ENCODE peak calls at places on chromosomes 1 and 21, in four cellular contexts. M is kidney epithelial cell; O is mammary epithelial cell; C is stimulated activated CD4-positive, alpha-beta T cell treated with anti-CD3 and anti-CD28 coated beads, Interleukin-1b, Interleukin-23, amount 100 ng/mL, for 24 hours. F is an unnamed sample.

GRCh38 chr1:202959276-202959620 is 1.1 kb upstream of the ADIPOR1 start:
- DNase-seq in O (peak), C (no peak), M (peak), F (no peak)

GRCh38 chr1:58250587-58250948 is 296.0 kb downstream of the OMA1 start:
- DNase-seq in M (no peak), C (no peak), O (no peak), F (no peak)

GRCh38 chr1:243407284-243408018 is 151.6 kb downstream of the SDCCAG8 start:
- DNase-seq in C (no peak), M (no peak), O (peak), F (no peak)

GRCh38 chr1:232938926-232939325 is 11.5 kb upstream of the NTPCR start:
- DNase-seq in C (no peak), M (no peak), O (no peak), F (no peak)

GRCh38 chr1:229479660-229480399 is 28.3 kb downstream of the NUP133 start:
- DNase-seq in C (no peak), M (no peak), O (no peak), F (no peak)

GRCh38 chr1:152111515-152111968 is 3.7 kb downstream of the TCHH start:
- DNase-seq in O (peak), C (no peak), M (no peak), F (peak)

GRCh38 chr1:21624577-21625389 is 44.4 kb downstream of the RAP1GAP start:
- DNase-seq in O (no peak), M (no peak), C (no peak), F (no peak)

GRCh38 chr1:52706136-52706670 is 8.1 kb upstream of the COA7 start:
- DNase-seq in M (no peak), C (no peak), O (no peak), F (no peak)

GRCh38 chr21:28804089-28804670 is 188.5 kb downstream of the LTN1 start:
- DNase-seq in M (no peak), O (no peak), C (no peak), F (no peak)

GRCh38 chr21:38915546-38915945 is 109.8 kb downstream of the ETS2 start:
- DNase-seq in C (no peak), M (no peak), O (no peak), F (no peak)

GRCh38 chr21:46421191-46421750 is 37.4 kb upstream of the DIP2A start:
- DNase-seq in O (no peak), M (no peak), C (no peak), F (no peak)

GRCh38 chr1:26824735-26825134 is 1.8 kb upstream of the ZDHHC18 start:
- DNase-seq in O (no peak), M (no peak), C (no peak), F (no peak)

GRCh38 chr1:234478152-234478480 is 863 bp downstream of the TARBP1 start:
- DNase-seq in C (peak), O (peak), M (no peak), F (no peak)

GRCh38 chr1:177830531-177830930 is 139.3 kb downstream of the SEC16B start:
- DNase-seq in O (no peak), M (no peak), C (no peak), F (no peak)

GRCh38 chr1:64887689-64888217 is 78.6 kb downstream of the JAK1 start:
- DNase-seq in M (no peak), C (no peak), O (no peak), F (no peak)

GRCh38 chr1:8873506-8874229 is 4.8 kb downstream of the ENO1 start:
- DNase-seq in C (peak), M (peak), O (peak), F (no peak)

GRCh38 chr1:109539676-109540075 is at the start of gene GPR61:
- DNase-seq in C (no peak), M (no peak), O (no peak), F (no peak)

GRCh38 chr1:156839426-156840109 is 19.3 kb downstream of the INSRR start:
- DNase-seq in C (no peak), O (no peak), M (no peak), F (peak)

GRCh38 chr1:9406111-9406510 is 113.4 kb downstream of the SPSB1 start:
- DNase-seq in O (no peak), M (no peak), C (no peak), F (no peak)

GRCh38 chr1:44677201-44677520 is 2.6 kb downstream of the ARMH1 start:
- DNase-seq in C (no peak), M (no peak), O (peak), F (no peak)

GRCh38 chr1:246199086-246199485 is 308.0 kb downstream of the SMYD3 start:
- DNase-seq in M (no peak), C (no peak), O (no peak), F (peak)

GRCh38 chr1:84505167-84506001 is 802 bp upstream of the SPATA1 start:
- DNase-seq in C (no peak), M (no peak), O (peak), F (no peak)

GRCh38 chr1:206921772-206922265 is at the start of gene FCMR:
- DNase-seq in C (no peak), O (no peak), M (no peak), F (no peak)

GRCh38 chr1:237287876-237288517 is 246.0 kb downstream of the RYR2 start:
- DNase-seq in C (no peak), O (no peak), M (no peak), F (no peak)

GRCh38 chr21:14962217-14962616 is 102.6 kb downstream of the NRIP1 start:
- DNase-seq in C (no peak), M (no peak), O (no peak), F (no peak)

GRCh38 chr21:44593598-44594405 is 1.5 kb upstream of the KRTAP10-6 start:
- DNase-seq in M (no peak), O (no peak), C (no peak), F (peak)

F was measured in NCI-H187.